ENCODE peak calls at places on chromosome 2, in eight cellular contexts. V is GM20000; K is neural progenitor cell; M is ecto neural progenitor cell; A is sciatic nerve; Y is stimulated activated CD4-positive, alpha-beta T cell treated with anti-CD3 and anti-CD28 coated beads, TNF-alpha, amount 100 ng/mL, for 4 hours; Q is ovary; E is heart right ventricle. H is an unnamed sample.

GRCh38 chr2:70891572-70892356 is 43.9 kb upstream of the ATP6V1B1 start:
- DNase-seq in V (peak; percentile 10), K (no peak), M (no peak), A (no peak), Y (no peak), Q (no peak), E (peak; percentile 65), H (no peak)

GRCh38 chr2:85734015-85734414 is 19.8 kb upstream of the ATOH8 start:
- DNase-seq in V (no peak), K (no peak), M (no peak), A (no peak), Y (no peak), Q (no peak), E (no peak), H (no peak)

GRCh38 chr2:75064691-75065396 is 106.4 kb downstream of the POLE4 start:
- DNase-seq in V (peak; percentile 59), K (peak; percentile 64), M (peak; percentile 79), A (peak; percentile 72), Y (peak; percentile 8), Q (peak; percentile 22), E (no peak), H (peak; percentile 12)

GRCh38 chr2:162266468-162266754 is 23.2 kb upstream of the FAP start:
- DNase-seq in V (no peak), K (no peak), M (no peak), A (no peak), Y (no peak), Q (no peak), E (peak; percentile 25), H (no peak)

GRCh38 chr2:120223034-120223912 is at the start of gene TMEM185B:
- DNase-seq in V (peak; percentile 98), K (peak; percentile 85), M (peak; percentile 92), A (peak; percentile 95), Y (peak; percentile 88), Q (peak; percentile 91), E (peak; percentile 91), H (no peak)

GRCh38 chr2:152402780-152403388 is 67.9 kb downstream of the FMNL2 start:
- DNase-seq in V (no peak), K (no peak), M (no peak), A (no peak), Y (no peak), Q (no peak), E (no peak), H (no peak)

GRCh38 chr2:222318026-222318711 is 19.4 kb upstream of the PAX3 start:
- DNase-seq in V (peak; percentile 84), K (peak; percentile 92), M (peak; percentile 89), A (peak; percentile 58), Y (no peak), Q (peak; percentile 33), E (peak; percentile 41), H (peak; percentile 47)

GRCh38 chr2:98731709-98732349 is 897 bp upstream of the MGAT4A start:
- DNase-seq in V (no peak), K (no peak), M (no peak), A (no peak), Y (no peak), Q (no peak), E (no peak), H (no peak)

GRCh38 chr2:238855299-238855698 is 7.4 kb downstream of the TWIST2 start:
- DNase-seq in V (no peak), K (no peak), M (no peak), A (no peak), Y (no peak), Q (no peak), E (no peak), H (no peak)

GRCh38 chr2:58448065-58448507 is 207.0 kb upstream of the FANCL start:
- DNase-seq in V (peak; percentile 42), K (peak; percentile 89), M (peak; percentile 84), A (peak; percentile 67), Y (no peak), Q (peak; percentile 35), E (peak; percentile 51), H (peak; percentile 35)

GRCh38 chr2:197615033-197615652 is 60.2 kb downstream of the RFTN2 start:
- DNase-seq in V (no peak), K (no peak), M (no peak), A (no peak), Y (no peak), Q (no peak), E (no peak), H (no peak)

GRCh38 chr2:201058914-201059313 is 12.6 kb downstream of the HYCC2 start:
- DNase-seq in V (no peak), K (no peak), M (no peak), A (no peak), Y (no peak), Q (no peak), E (no peak), H (no peak)

GRCh38 chr2:19070866-19071265 is 287.6 kb downstream of the OSR1 start:
- DNase-seq in V (no peak), K (no peak), M (no peak), A (no peak), Y (no peak), Q (no peak), E (no peak), H (no peak)

GRCh38 chr2:74620671-74621070 is 27.5 kb downstream of the M1AP start:
- DNase-seq in V (no peak), K (no peak), M (no peak), A (no peak), Y (no peak), Q (no peak), E (no peak), H (no peak)

GRCh38 chr2:235575904-235576303 is 82.1 kb downstream of the AGAP1 start:
- DNase-seq in V (no peak), K (no peak), M (no peak), A (no peak), Y (no peak), Q (no peak), E (no peak), H (no peak)

GRCh38 chr2:29129586-29130281 is 14.5 kb downstream of the CLIP4 start:
- DNase-seq in V (no peak), K (no peak), M (no peak), A (no peak), Y (no peak), Q (no peak), E (no peak), H (no peak)

GRCh38 chr2:65877331-65877791 is 445.0 kb upstream of the SPRED2 start:
- DNase-seq in V (no peak), K (no peak), M (no peak), A (no peak), Y (no peak), Q (no peak), E (no peak), H (no peak)

GRCh38 chr2:160871096-160871495 is 289.1 kb upstream of the TANK start:
- DNase-seq in V (no peak), K (no peak), M (no peak), A (no peak), Y (no peak), Q (no peak), E (peak; percentile 19), H (no peak)

GRCh38 chr2:8602809-8603208 is 79.0 kb upstream of the ID2 start:
- DNase-seq in V (no peak), K (no peak), M (no peak), A (no peak), Y (no peak), Q (no peak), E (no peak), H (no peak)

GRCh38 chr2:186984481-186984880 is 135.5 kb upstream of the ZSWIM2 start:
- DNase-seq in V (no peak), K (no peak), M (no peak), A (no peak), Y (no peak), Q (no peak), E (no peak), H (no peak)

GRCh38 chr2:112260295-112260625 is 5.4 kb upstream of the ZC3H8 start:
- DNase-seq in V (no peak), K (no peak), M (no peak), A (no peak), Y (no peak), Q (no peak), E (no peak), H (no peak)

GRCh38 chr2:180159921-180160320 is 152.8 kb upstream of the CWC22 start:
- DNase-seq in V (no peak), K (no peak), M (no peak), A (no peak), Y (no peak), Q (no peak), E (no peak), H (no peak)